ENCODE peak calls at places on chromosomes 1 and 21, in seven cellular contexts. L, C, T, F, O, G and Y are unnamed samples.

GRCh38 chr21:16800536-16800935 is 712.3 kb upstream of the CXADR start:
- DNase-seq in T (no peak), L (no peak), C (no peak), G (no peak), O (no peak), F (peak), Y (no peak)

GRCh38 chr1:200676829-200677228 is 7.1 kb upstream of the DDX59 start:
- DNase-seq in G (no peak), O (no peak), C (no peak), L (no peak), T (no peak), F (no peak), Y (no peak)

GRCh38 chr1:2418791-2419320 is 6.5 kb upstream of the PEX10 start:
- DNase-seq in G (no peak), O (no peak), L (no peak), T (no peak), F (no peak), C (no peak), Y (no peak)

GRCh38 chr1:24961334-24961733 is 31.3 kb upstream of the RUNX3 start:
- DNase-seq in G (no peak), F (no peak), O (no peak), L (no peak), T (no peak), C (no peak), Y (no peak)

GRCh38 chr1:38852780-38853179 is 6.8 kb downstream of the RRAGC start:
- DNase-seq in L (peak), F (no peak), O (no peak), C (no peak), T (no peak), G (no peak), Y (no peak)

GRCh38 chr21:46173573-46173972 is 10.7 kb downstream of the SPATC1L start:
- DNase-seq in F (no peak), L (no peak), C (no peak), T (no peak), O (no peak), G (no peak), Y (no peak)

GRCh38 chr1:207882692-207883091 is 28.2 kb downstream of the CD34 start:
- DNase-seq in T (no peak), C (no peak), L (no peak), G (no peak), F (no peak), O (no peak), Y (no peak)

GRCh38 chr1:153922076-153922837 is 515 bp downstream of the GATAD2B start:
- DNase-seq in O (no peak), G (peak), C (peak), T (no peak), F (no peak), L (no peak), Y (peak)